ENCODE peak calls at places on chromosomes 13 and 19, in four cellular contexts. Q is WTC11, D is GM12878, Z is HepG2. Y is an unnamed sample.

GRCh38 chr19:3374369-3375112 is 8.2 kb downstream of the NFIC start:
- DNase-seq in Q (no peak), D (no peak), Z (no peak), Y (peak; percentile 81)

GRCh38 chr19:17777840-17778620 is 16.9 kb upstream of the B3GNT3 start:
- DNase-seq in Q (peak; percentile 96), D (no peak), Z (peak; percentile 40), Y (peak; percentile 93)

GRCh38 chr13:28574617-28575142 is 79.8 kb upstream of the FLT1 start:
- DNase-seq in Q (no peak), D (peak; percentile 25), Z (peak; percentile 10), Y (peak; percentile 78)

GRCh38 chr19:58569943-58570670 is 3.0 kb downstream of the MZF1 start:
- DNase-seq in Q (peak; percentile 5), D (no peak), Z (no peak), Y (no peak)

GRCh38 chr13:75418997-75419396 is 63.0 kb downstream of the TBC1D4 start:
- DNase-seq in Q (no peak), D (no peak), Z (no peak), Y (no peak)

GRCh38 chr13:43493496-43494000 is 293.2 kb downstream of the ENOX1 start:
- DNase-seq in Q (no peak), D (no peak), Z (no peak), Y (no peak)

GRCh38 chr13:75637101-75637774 is 1.1 kb downstream of the LMO7 start:
- DNase-seq in Q (peak; percentile 34), D (no peak), Z (no peak), Y (no peak)

GRCh38 chr19:38079926-38080380 is 144.1 kb downstream of the DPF1 start:
- DNase-seq in Q (no peak), D (peak; percentile 77), Z (peak; percentile 68), Y (no peak)

GRCh38 chr19:12478234-12478941 is 6.2 kb downstream of the ZNF709 start:
- DNase-seq in Q (no peak), D (no peak), Z (no peak), Y (no peak)

GRCh38 chr19:53977991-53978731 is 13.3 kb upstream of the CACNG6 start:
- DNase-seq in Q (peak; percentile 99), D (no peak), Z (no peak), Y (peak; percentile 39)

GRCh38 chr13:80374453-80374852 is 33.5 kb upstream of the SPRY2 start:
- DNase-seq in Q (no peak), D (no peak), Z (no peak), Y (no peak)

GRCh38 chr13:21053231-21053630 is 8.2 kb downstream of the LATS2 start:
- DNase-seq in Q (no peak), D (no peak), Z (no peak), Y (peak; percentile 15)

DNA sequence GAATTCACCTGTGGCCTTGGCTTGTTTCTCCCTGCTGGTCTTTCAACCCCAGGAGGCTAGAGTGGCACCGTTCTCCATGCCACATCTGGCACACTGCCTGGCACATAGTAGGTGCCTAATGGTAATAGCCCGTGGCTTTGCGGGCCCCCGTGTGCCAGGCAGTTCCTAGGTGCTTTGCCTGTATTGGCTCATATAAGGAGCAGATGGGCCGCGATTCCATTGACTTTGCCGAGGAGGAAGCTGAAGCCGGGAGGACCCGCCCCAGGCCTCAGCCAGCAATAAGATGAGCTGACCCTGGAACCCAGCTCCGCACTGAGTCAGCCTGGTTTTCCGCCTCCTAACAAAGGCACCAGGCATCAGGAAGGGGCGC is 807 bp downstream of the PGLYRP1 start:
- DNase-seq in Q (no peak), D (no peak), Z (no peak), Y (no peak)
- TF ChIP-seq CBFB in Q (no peak), D (no peak), Z (no peak), Y (no peak)

GRCh38 chr19:51799311-51799997 is 4.5 kb downstream of the FPR3 start:
- DNase-seq in Q (no peak), D (no peak), Z (peak; percentile 35), Y (peak; percentile 59)
- TF ChIP-seq CBFB in Q (no peak), D (no peak), Z (no peak), Y (no peak)

GRCh38 chr13:31213681-31214289 is 14.0 kb downstream of the B3GLCT start:
- DNase-seq in Q (no peak), D (no peak), Z (no peak), Y (no peak)
- TF ChIP-seq CBFB in Q (no peak), D (no peak), Z (no peak), Y (no peak)

DNA sequence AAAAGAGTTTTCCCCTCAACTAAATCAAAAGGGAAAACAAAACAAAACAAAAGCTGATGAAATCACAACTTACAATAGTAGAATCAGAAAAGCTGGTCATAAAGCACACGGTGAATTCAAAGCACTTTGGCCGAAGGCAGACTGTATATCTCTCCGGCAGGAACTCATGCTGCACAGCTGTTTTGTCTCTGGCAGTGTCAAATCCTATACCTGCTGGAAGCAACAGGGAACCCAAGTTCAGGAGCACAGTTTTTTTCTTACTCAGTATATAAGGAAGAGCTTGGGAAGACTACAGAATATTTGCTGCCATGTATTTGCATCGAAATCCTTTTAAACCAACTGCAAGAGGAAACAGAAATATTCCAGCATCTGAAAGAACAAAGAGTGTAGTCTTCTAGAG is 213.7 kb downstream of the RFC3 start:
- DNase-seq in Q (no peak), D (no peak), Z (peak; percentile 53), Y (no peak)
- TF ChIP-seq CBFB in Q (no peak), D (no peak), Z (no peak), Y (no peak)

GRCh38 chr19:49806613-49806946 is 6.5 kb downstream of the FUZ start:
- DNase-seq in Q (no peak), D (no peak), Z (no peak), Y (no peak)
- TF ChIP-seq CBFB in Q (no peak), D (no peak), Z (no peak), Y (no peak)

GRCh38 chr13:27425151-27425917 is 915 bp downstream of the GTF3A start:
- DNase-seq in Q (no peak), D (no peak), Z (no peak), Y (no peak)
- TF ChIP-seq CBFB in Q (no peak), D (no peak), Z (no peak), Y (no peak)

GRCh38 chr13:33932765-33933406 is 114.9 kb downstream of the RFC3 start:
- DNase-seq in Q (no peak), D (no peak), Z (no peak), Y (no peak)

GRCh38 chr13:33933810-33934209 is 115.9 kb downstream of the RFC3 start:
- DNase-seq in Q (no peak), D (no peak), Z (no peak), Y (no peak)

GRCh38 chr13:33934343-33934742 is 116.4 kb downstream of the RFC3 start:
- DNase-seq in Q (no peak), D (no peak), Z (no peak), Y (no peak)

GRCh38 chr13:33934936-33935510 is 117.1 kb downstream of the RFC3 start:
- DNase-seq in Q (no peak), D (no peak), Z (no peak), Y (no peak)

GRCh38 chr13:33931397-33931987 is 113.5 kb downstream of the RFC3 start:
- DNase-seq in Q (peak; percentile 17), D (peak; percentile 4), Z (peak; percentile 65), Y (peak; percentile 6)
- TF ChIP-seq CBFB in Q (no peak), D (no peak), Z (no peak), Y (no peak)

DNA sequence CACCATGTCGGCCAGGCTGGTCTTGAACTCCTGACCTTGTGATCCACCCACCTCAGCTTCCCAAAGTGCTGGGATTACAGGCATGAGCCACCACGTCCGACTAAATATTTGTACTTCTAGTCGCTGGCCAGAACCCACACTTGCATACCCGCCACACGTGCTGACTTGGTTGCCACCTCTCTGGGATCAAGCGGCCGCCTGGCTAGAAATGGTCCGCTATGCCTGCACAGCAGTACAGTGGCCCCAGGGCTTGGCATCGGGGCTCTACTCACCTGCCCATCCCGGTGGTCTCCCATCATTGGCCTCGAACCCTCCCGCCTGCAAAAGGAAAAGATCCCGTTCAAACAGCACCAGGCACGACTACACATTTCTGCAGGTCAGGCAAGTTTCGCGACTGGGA is 23.7 kb upstream of the TINCR start:
- DNase-seq in Q (no peak), D (no peak), Z (no peak), Y (no peak)
- TF ChIP-seq CBFB in Q (no peak), D (no peak), Z (no peak), Y (no peak)

Y was measured in K562.